ENCODE peak calls at places on chromosomes 16 and 17, in four cellular contexts. I is kidney tubule cell; Q is naive thymus-derived CD8-positive, alpha-beta T cell; Z is NCI-H1105. K is an unnamed sample.

GRCh38 chr16:72937360-72937759 is 110.6 kb downstream of the ZFHX3 start:
- DNase-seq in I (no peak), Q (no peak), Z (no peak), K (no peak)

GRCh38 chr16:85428899-85429775 is 184.0 kb upstream of the GSE1 start:
- DNase-seq in I (no peak), Q (no peak), Z (no peak), K (no peak)

GRCh38 chr17:46159686-46160085 is 33.5 kb downstream of the KANSL1 start:
- DNase-seq in I (peak), Q (no peak), Z (no peak), K (peak)

GRCh38 chr17:77435272-77436057 is 294.7 kb downstream of the SEC14L1 start:
- DNase-seq in I (no peak), Q (no peak), Z (no peak), K (no peak)

GRCh38 chr16:68800257-68800875 is 43.0 kb upstream of the TANGO6 start:
- DNase-seq in I (peak), Q (peak), Z (peak), K (peak)

GRCh38 chr17:27224526-27225315 is 69.2 kb upstream of the WSB1 start:
- DNase-seq in I (peak), Q (no peak), Z (no peak), K (no peak)

GRCh38 chr17:70137451-70138230 is 31.7 kb upstream of the KCNJ2 start:
- DNase-seq in I (peak), Q (no peak), Z (no peak), K (peak)

GRCh38 chr16:14509675-14510132 is 120.4 kb downstream of the PARN start:
- DNase-seq in I (no peak), Q (no peak), Z (no peak), K (no peak)